ENCODE peak calls at places on chromosomes 11 and 22, in six cellular contexts. W is brain microvascular endothelial cell; K is activated naive CD8-positive, alpha-beta T cell treated with anti-CD3 and anti-CD28 coated beads for 36 hours; N is kidney tubule cell; G is Ammon's horn; B is stimulated activated CD4-positive, alpha-beta T cell treated with anti-CD3 and anti-CD28 coated beads, Interleukin-4, amount 100 ng/mL, for 1 hour. Q is an unnamed sample.

GRCh38 chr22:39212721-39213376 is 31.9 kb downstream of the PDGFB start:
- DNase-seq in N (peak), W (no peak), G (no peak), B (no peak), K (no peak), Q (peak)

GRCh38 chr11:120773501-120774031 is 250.3 kb upstream of the TBCEL start:
- DNase-seq in N (no peak), W (no peak), G (no peak), K (no peak), B (no peak), Q (peak)

GRCh38 chr11:58451585-58451984 is 9.5 kb upstream of the OR5B12 start:
- DNase-seq in B (no peak), G (no peak), K (no peak), W (no peak), N (no peak), Q (no peak)

GRCh38 chr11:2889399-2890273 is 4.1 kb upstream of the CDKN1C start:
- DNase-seq in G (no peak), K (no peak), W (no peak), B (no peak), N (no peak), Q (no peak)

GRCh38 chr22:42194953-42195352 is 64.3 kb upstream of the CYP2D6 start:
- DNase-seq in G (no peak), B (no peak), K (no peak), W (no peak), N (no peak), Q (no peak)

GRCh38 chr11:96265972-96266371 is 77.0 kb downstream of the MAML2 start:
- DNase-seq in G (no peak), W (no peak), N (no peak), K (no peak), B (no peak), Q (no peak)

GRCh38 chr11:71325418-71326327 is 73.3 kb upstream of the SHANK2 start:
- DNase-seq in K (no peak), W (no peak), G (no peak), B (no peak), N (no peak), Q (no peak)

GRCh38 chr11:1055990-1056771 is 18.5 kb upstream of the MUC2 start:
- DNase-seq in W (no peak), N (no peak), B (no peak), G (no peak), K (no peak), Q (no peak)

GRCh38 chr11:106939157-106939556 is 79.1 kb downstream of the GUCY1A2 start:
- DNase-seq in B (no peak), W (no peak), K (no peak), G (no peak), N (no peak), Q (no peak)

GRCh38 chr11:107563702-107564101 is 1.8 kb downstream of the ALKBH8 start:
- DNase-seq in N (peak), K (peak), B (peak), G (peak), W (peak), Q (peak)

GRCh38 chr11:126191379-126192073 is 19.9 kb downstream of the RPUSD4 start:
- DNase-seq in N (no peak), W (no peak), G (no peak), B (no peak), K (no peak), Q (no peak)

GRCh38 chr11:19974886-19975285 is 185.4 kb downstream of the DBX1 start:
- DNase-seq in K (no peak), N (no peak), W (no peak), B (no peak), G (no peak), Q (no peak)

GRCh38 chr11:2382129-2382517 is 5.0 kb downstream of the CD81 start:
- DNase-seq in K (no peak), G (peak), W (no peak), N (no peak), B (no peak), Q (no peak)

GRCh38 chr11:35907648-35908431 is 36.0 kb upstream of the LDLRAD3 start:
- DNase-seq in G (no peak), K (no peak), N (peak), W (peak), B (no peak), Q (peak)

GRCh38 chr11:117505285-117505970 is 177.8 kb downstream of the CEP164 start:
- DNase-seq in B (no peak), G (peak), K (no peak), W (no peak), N (no peak), Q (no peak)

GRCh38 chr11:83033972-83034672 is 37.6 kb downstream of the RAB30 start:
- DNase-seq in W (no peak), G (peak), B (no peak), N (peak), K (no peak), Q (peak)

GRCh38 chr22:48250937-48251530 is 1488.6 kb downstream of the TBC1D22A start:
- DNase-seq in B (no peak), N (no peak), G (no peak), K (no peak), W (no peak), Q (no peak)

GRCh38 chr22:27602390-27602789 is 199.2 kb downstream of the MN1 start:
- DNase-seq in B (no peak), G (no peak), W (no peak), K (no peak), N (no peak), Q (no peak)

GRCh38 chr11:65382804-65383368 is 440 bp upstream of the SLC25A45 start:
- DNase-seq in W (no peak), B (no peak), G (no peak), K (no peak), N (no peak), Q (no peak)

GRCh38 chr11:117443269-117444186 is 115.9 kb downstream of the CEP164 start:
- DNase-seq in G (peak), B (no peak), W (peak), K (peak), N (peak), Q (peak)

GRCh38 chr11:57499983-57500461 is 15.5 kb downstream of the SLC43A1 start:
- DNase-seq in N (no peak), K (no peak), W (no peak), B (no peak), G (no peak), Q (no peak)

GRCh38 chr11:73416711-73417265 is 40.6 kb downstream of the RELT start:
- DNase-seq in B (no peak), K (no peak), N (no peak), G (no peak), W (no peak), Q (peak)

GRCh38 chr11:44279483-44279882 is 30.5 kb downstream of the ALX4 start:
- DNase-seq in K (no peak), N (no peak), B (no peak), G (no peak), W (no peak), Q (no peak)

GRCh38 chr11:11567862-11568650 is 53.7 kb downstream of the GALNT18 start:
- DNase-seq in W (no peak), K (peak), B (no peak), G (no peak), N (peak), Q (no peak)

GRCh38 chr11:74672956-74673895 is 58.0 kb downstream of the CHRDL2 start:
- DNase-seq in B (no peak), N (peak), K (no peak), W (peak), G (peak), Q (peak)

GRCh38 chr22:38286915-38287669 is 14.3 kb upstream of the TMEM184B start:
- DNase-seq in G (no peak), B (no peak), N (no peak), W (no peak), K (no peak), Q (no peak)

GRCh38 chr11:117094776-117095175 is 3.5 kb downstream of the SIK3 start:
- DNase-seq in K (no peak), B (no peak), G (peak), W (no peak), N (peak), Q (peak)

GRCh38 chr11:110169738-110170137 is 76.5 kb downstream of the ZC3H12C start:
- DNase-seq in W (no peak), B (no peak), K (no peak), N (no peak), G (no peak), Q (no peak)

GRCh38 chr11:2539761-2540520 is 95.1 kb downstream of the KCNQ1 start:
- DNase-seq in K (no peak), G (no peak), B (no peak), N (no peak), W (no peak), Q (no peak)

GRCh38 chr11:69209038-69209350 is 53.3 kb downstream of the SMIM38 start:
- DNase-seq in K (no peak), N (no peak), B (no peak), W (no peak), G (no peak), Q (no peak)

GRCh38 chr11:13315517-13316432 is 38.2 kb downstream of the BMAL1 start:
- DNase-seq in G (no peak), N (peak), K (no peak), B (no peak), W (no peak), Q (no peak)

Q was measured in cardiac fibroblast.